ENCODE peak calls at places on chromosomes 7 and 10, in seven cellular contexts. One of them, this sample, is unnamed. For H3K9me3, the result is how much of the 10 kb centered on the place peaks cover.

GRCh38 chr7:141071260-141071854 is 2.5 kb upstream of the TMEM178B start:
- DNase-seq in adrenal gland: peak
- DNase-seq in spleen: no peak
- DNase-seq in uterus: peak
- DNase-seq in prostate gland: peak
- DNase-seq in astrocyte: no peak
- DNase-seq in lower lobe of right lung: no peak
- DNase-seq in this sample: no peak

GRCh38 chr7:51230324-51230625 is 86.3 kb downstream of the COBL start:
- DNase-seq in adrenal gland: no peak
- DNase-seq in spleen: no peak
- DNase-seq in uterus: no peak
- DNase-seq in prostate gland: no peak
- DNase-seq in astrocyte: no peak
- DNase-seq in lower lobe of right lung: no peak
- DNase-seq in this sample: no peak

GRCh38 chr10:1651280-1651975 is 85.9 kb downstream of the ADARB2 start:
- DNase-seq in adrenal gland: no peak
- DNase-seq in spleen: no peak
- DNase-seq in uterus: no peak
- DNase-seq in prostate gland: no peak
- DNase-seq in astrocyte: no peak
- DNase-seq in lower lobe of right lung: no peak
- DNase-seq in this sample: no peak

GRCh38 chr10:33546031-33546430 is 211.6 kb upstream of the NRP1 start:
- DNase-seq in adrenal gland: no peak
- DNase-seq in spleen: no peak
- DNase-seq in uterus: no peak
- DNase-seq in prostate gland: no peak
- DNase-seq in astrocyte: no peak
- DNase-seq in lower lobe of right lung: no peak
- DNase-seq in this sample: no peak

GRCh38 chr10:670990-671389 is 18.5 kb downstream of the DIP2C start:
- DNase-seq in adrenal gland: no peak
- DNase-seq in spleen: no peak
- DNase-seq in uterus: no peak
- DNase-seq in prostate gland: no peak
- DNase-seq in astrocyte: no peak
- DNase-seq in lower lobe of right lung: no peak
- DNase-seq in this sample: no peak

GRCh38 chr7:122310119-122311021 is 5.8 kb upstream of the FEZF1 start:
- DNase-seq in adrenal gland: no peak
- DNase-seq in spleen: no peak
- DNase-seq in uterus: no peak
- DNase-seq in prostate gland: no peak
- DNase-seq in astrocyte: no peak
- DNase-seq in lower lobe of right lung: peak
- DNase-seq in this sample: no peak

GRCh38 chr7:74002474-74003017 is 25.4 kb upstream of the ELN start:
- DNase-seq in adrenal gland: peak
- DNase-seq in spleen: peak
- DNase-seq in uterus: peak
- DNase-seq in prostate gland: no peak
- DNase-seq in astrocyte: peak
- DNase-seq in lower lobe of right lung: peak
- DNase-seq in this sample: peak

GRCh38 chr10:6766061-6766460 is 186.0 kb upstream of the PRKCQ start:
- DNase-seq in adrenal gland: no peak
- DNase-seq in spleen: no peak
- DNase-seq in uterus: peak
- DNase-seq in prostate gland: no peak
- DNase-seq in astrocyte: no peak
- DNase-seq in lower lobe of right lung: no peak
- DNase-seq in this sample: no peak

GRCh38 chr10:1360011-1360580 is 303.9 kb downstream of the WDR37 start:
- DNase-seq in adrenal gland: no peak
- DNase-seq in spleen: no peak
- DNase-seq in uterus: no peak
- DNase-seq in prostate gland: no peak
- DNase-seq in astrocyte: no peak
- DNase-seq in lower lobe of right lung: no peak
- DNase-seq in this sample: no peak

GRCh38 chr10:129963076-129963830 is 821 bp downstream of the EBF3 start:
- DNase-seq in adrenal gland: no peak
- DNase-seq in spleen: peak
- DNase-seq in uterus: peak
- DNase-seq in prostate gland: no peak
- DNase-seq in astrocyte: peak
- DNase-seq in lower lobe of right lung: no peak
- DNase-seq in this sample: no peak

GRCh38 chr10:71211053-71211452 is 1.3 kb upstream of the UNC5B start:
- DNase-seq in adrenal gland: no peak
- DNase-seq in spleen: peak
- DNase-seq in uterus: no peak
- DNase-seq in prostate gland: no peak
- DNase-seq in astrocyte: no peak
- DNase-seq in lower lobe of right lung: no peak
- DNase-seq in this sample: no peak

GRCh38 chr10:48464871-48465736 is 139.8 kb downstream of the ARHGAP22 start:
- DNase-seq in adrenal gland: peak
- DNase-seq in spleen: peak
- DNase-seq in uterus: no peak
- DNase-seq in prostate gland: peak
- DNase-seq in astrocyte: no peak
- DNase-seq in lower lobe of right lung: no peak
- DNase-seq in this sample: no peak

GRCh38 chr10:132542086-132542775 is 4.6 kb downstream of the INPP5A start:
- DNase-seq in adrenal gland: peak
- DNase-seq in spleen: peak
- DNase-seq in uterus: no peak
- DNase-seq in prostate gland: no peak
- DNase-seq in astrocyte: no peak
- DNase-seq in lower lobe of right lung: peak
- DNase-seq in this sample: no peak

GRCh38 chr7:17994079-17994478 is 33.6 kb downstream of the PRPS1L1 start:
- DNase-seq in adrenal gland: no peak
- DNase-seq in spleen: no peak
- DNase-seq in uterus: no peak
- DNase-seq in prostate gland: no peak
- DNase-seq in astrocyte: no peak
- DNase-seq in lower lobe of right lung: no peak
- DNase-seq in this sample: no peak

GRCh38 chr10:114837690-114838089 is 16.1 kb downstream of the FHIP2A start:
- DNase-seq in adrenal gland: no peak
- DNase-seq in spleen: no peak
- DNase-seq in uterus: no peak
- DNase-seq in prostate gland: no peak
- DNase-seq in astrocyte: no peak
- DNase-seq in lower lobe of right lung: no peak
- DNase-seq in this sample: no peak

GRCh38 chr10:103563231-103564115 is 70.0 kb downstream of the NEURL1 start:
- DNase-seq in adrenal gland: peak
- DNase-seq in spleen: no peak
- DNase-seq in uterus: no peak
- DNase-seq in prostate gland: no peak
- DNase-seq in astrocyte: no peak
- DNase-seq in lower lobe of right lung: no peak
- DNase-seq in this sample: no peak

GRCh38 chr10:107415446-107415845 is 250.9 kb upstream of the SORCS1 start:
- DNase-seq in adrenal gland: no peak
- DNase-seq in spleen: no peak
- DNase-seq in uterus: no peak
- DNase-seq in prostate gland: no peak
- DNase-seq in astrocyte: no peak
- DNase-seq in lower lobe of right lung: no peak
- DNase-seq in this sample: no peak

GRCh38 chr7:1046722-1047679 is 2.7 kb downstream of the GPR146 start:
- DNase-seq in adrenal gland: no peak
- DNase-seq in spleen: peak
- DNase-seq in uterus: no peak
- DNase-seq in prostate gland: peak
- DNase-seq in astrocyte: no peak
- DNase-seq in lower lobe of right lung: peak
- DNase-seq in this sample: no peak

GRCh38 chr10:4191354-4191753 is 406.3 kb upstream of the KLF6 start:
- DNase-seq in adrenal gland: no peak
- DNase-seq in spleen: no peak
- DNase-seq in uterus: no peak
- DNase-seq in prostate gland: no peak
- DNase-seq in astrocyte: no peak
- DNase-seq in lower lobe of right lung: no peak
- DNase-seq in this sample: no peak

GRCh38 chr7:142790565-142790964 is 19.8 kb downstream of the PRSS2 start:
- DNase-seq in adrenal gland: no peak
- DNase-seq in spleen: no peak
- DNase-seq in uterus: no peak
- DNase-seq in prostate gland: no peak
- DNase-seq in astrocyte: no peak
- DNase-seq in lower lobe of right lung: no peak
- DNase-seq in this sample: no peak

GRCh38 chr7:74037609-74038008 is 9.6 kb downstream of the ELN start:
- DNase-seq in adrenal gland: no peak
- DNase-seq in spleen: no peak
- DNase-seq in uterus: peak
- DNase-seq in prostate gland: no peak
- DNase-seq in astrocyte: no peak
- DNase-seq in lower lobe of right lung: no peak
- DNase-seq in this sample: no peak

GRCh38 chr10:35822316-35822715 is 180.2 kb upstream of the FZD8 start:
- DNase-seq in adrenal gland: peak
- DNase-seq in spleen: no peak
- DNase-seq in uterus: peak
- DNase-seq in prostate gland: peak
- DNase-seq in astrocyte: peak
- DNase-seq in lower lobe of right lung: peak
- DNase-seq in this sample: no peak

GRCh38 chr10:123148414-123149161 is 652 bp downstream of the HMX2 start:
- DNase-seq in adrenal gland: no peak
- DNase-seq in spleen: peak
- DNase-seq in uterus: peak
- DNase-seq in prostate gland: no peak
- DNase-seq in astrocyte: no peak
- DNase-seq in lower lobe of right lung: no peak
- DNase-seq in this sample: no peak

GRCh38 chr7:133124974-133125373 is 43.1 kb upstream of the CHCHD3 start:
- DNase-seq in adrenal gland: no peak
- DNase-seq in spleen: no peak
- DNase-seq in uterus: no peak
- DNase-seq in prostate gland: no peak
- DNase-seq in astrocyte: no peak
- DNase-seq in lower lobe of right lung: no peak
- DNase-seq in this sample: no peak

GRCh38 chr7:63037242-63037641 is 961.4 kb upstream of the ZNF722 start:
- DNase-seq in adrenal gland: no peak
- DNase-seq in spleen: no peak
- DNase-seq in uterus: no peak
- DNase-seq in prostate gland: no peak
- DNase-seq in astrocyte: no peak
- DNase-seq in lower lobe of right lung: no peak
- DNase-seq in this sample: no peak
- H3K9me3 ChIP-seq in adrenal gland: under half
- H3K9me3 ChIP-seq in spleen: under half
- H3K9me3 ChIP-seq in uterus: under half
- H3K9me3 ChIP-seq in prostate gland: under half
- H3K9me3 ChIP-seq in astrocyte: under half
- H3K9me3 ChIP-seq in lower lobe of right lung: under half
- H3K9me3 ChIP-seq in this sample: half or more

GRCh38 chr7:113421696-113422330 is 303.5 kb upstream of the SMIM30 start:
- DNase-seq in adrenal gland: peak
- DNase-seq in spleen: peak
- DNase-seq in uterus: peak
- DNase-seq in prostate gland: peak
- DNase-seq in astrocyte: peak
- DNase-seq in lower lobe of right lung: peak
- DNase-seq in this sample: peak
- H3K4me3 ChIP-seq in adrenal gland: no peak
- H3K4me3 ChIP-seq in spleen: no peak
- H3K4me3 ChIP-seq in uterus: no peak
- H3K4me3 ChIP-seq in prostate gland: no peak
- H3K4me3 ChIP-seq in astrocyte: no peak
- H3K4me3 ChIP-seq in lower lobe of right lung: no peak
- H3K4me3 ChIP-seq in this sample: no peak

GRCh38 chr10:60335708-60336107 is 54.0 kb downstream of the ANK3 start:
- DNase-seq in adrenal gland: no peak
- DNase-seq in spleen: no peak
- DNase-seq in uterus: no peak
- DNase-seq in prostate gland: no peak
- DNase-seq in astrocyte: no peak
- DNase-seq in lower lobe of right lung: no peak
- DNase-seq in this sample: no peak
- TF ChIP-seq CTCF in adrenal gland: no peak
- TF ChIP-seq CTCF in spleen: no peak
- TF ChIP-seq CTCF in uterus: no peak
- TF ChIP-seq CTCF in prostate gland: no peak
- TF ChIP-seq CTCF in astrocyte: no peak
- TF ChIP-seq CTCF in lower lobe of right lung: no peak
- TF ChIP-seq CTCF in this sample: peak

GRCh38 chr10:131201741-131202515 is 109.6 kb downstream of the TCERG1L start:
- DNase-seq in adrenal gland: peak
- DNase-seq in spleen: peak
- DNase-seq in uterus: no peak
- DNase-seq in prostate gland: no peak
- DNase-seq in astrocyte: no peak
- DNase-seq in lower lobe of right lung: peak
- DNase-seq in this sample: no peak

GRCh38 chr10:131199646-131200045 is 111.9 kb downstream of the TCERG1L start:
- DNase-seq in adrenal gland: peak
- DNase-seq in spleen: peak
- DNase-seq in uterus: no peak
- DNase-seq in prostate gland: no peak
- DNase-seq in astrocyte: no peak
- DNase-seq in lower lobe of right lung: peak
- DNase-seq in this sample: no peak

GRCh38 chr10:131202964-131203363 is 108.6 kb downstream of the TCERG1L start:
- DNase-seq in adrenal gland: peak
- DNase-seq in spleen: peak
- DNase-seq in uterus: no peak
- DNase-seq in prostate gland: no peak
- DNase-seq in astrocyte: no peak
- DNase-seq in lower lobe of right lung: no peak
- DNase-seq in this sample: no peak

GRCh38 chr10:131198843-131199242 is 112.7 kb downstream of the TCERG1L start:
- DNase-seq in adrenal gland: no peak
- DNase-seq in spleen: peak
- DNase-seq in uterus: no peak
- DNase-seq in prostate gland: no peak
- DNase-seq in astrocyte: no peak
- DNase-seq in lower lobe of right lung: no peak
- DNase-seq in this sample: no peak

DNA sequence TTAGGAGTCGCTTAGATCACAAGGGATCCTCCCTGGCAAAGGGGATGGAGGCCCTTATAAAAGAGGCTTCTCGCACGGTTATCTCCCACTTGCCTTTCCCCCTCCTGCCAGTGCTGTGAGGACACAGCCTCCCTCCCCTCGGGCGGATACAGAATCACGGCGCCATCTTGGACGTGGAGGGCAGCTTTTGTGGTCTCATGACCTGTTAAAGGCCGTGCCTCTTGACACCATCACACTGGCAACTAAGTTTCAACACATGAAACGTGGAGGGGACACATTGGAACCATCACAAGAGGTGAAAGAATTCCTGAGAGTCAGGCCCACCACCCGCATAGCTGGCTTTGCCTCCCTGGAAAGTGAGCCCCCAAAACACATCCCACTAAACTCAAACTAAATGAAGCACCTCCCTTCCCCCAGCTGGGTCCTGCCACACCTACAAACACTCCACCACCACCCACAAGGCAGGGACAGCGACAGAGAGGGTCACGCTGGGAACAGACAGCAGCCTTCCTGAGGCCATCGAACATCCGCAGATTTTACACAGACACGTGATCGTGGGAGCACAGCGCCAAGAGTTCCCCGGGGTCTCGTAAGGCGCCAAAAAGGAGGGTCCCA is 110.6 kb downstream of the TCERG1L start:
- DNase-seq in adrenal gland: peak
- DNase-seq in spleen: peak
- DNase-seq in uterus: no peak
- DNase-seq in prostate gland: no peak
- DNase-seq in astrocyte: no peak
- DNase-seq in lower lobe of right lung: peak
- DNase-seq in this sample: no peak
- H3K9me3 ChIP-seq in adrenal gland: under half
- H3K9me3 ChIP-seq in spleen: under half
- H3K9me3 ChIP-seq in uterus: under half
- H3K9me3 ChIP-seq in prostate gland: under half
- H3K9me3 ChIP-seq in astrocyte: under half
- H3K9me3 ChIP-seq in lower lobe of right lung: under half
- H3K9me3 ChIP-seq in this sample: half or more